ENCODE peak calls at places on chromosomes 7 and 10, in ten cellular contexts. M is GM23248, F is OCI-LY7, O is PC-3, I is HCT116, Z is hepatocyte, Y is SK-N-SH, B is MM.1S, C is PC-9, S is Karpas-422. T is an unnamed sample.

GRCh38 chr10:123790132-123790885 is 101.3 kb downstream of the CPXM2 start:
- DNase-seq in C (peak; percentile 17), Z (peak; percentile 48), I (peak; percentile 46), O (no peak), B (no peak), Y (no peak), F (no peak), M (no peak), S (no peak), T (no peak)

GRCh38 chr10:34932235-34932634 is 117.1 kb upstream of the PARD3 start:
- DNase-seq in O (no peak), I (no peak), S (no peak), C (no peak), B (no peak), Y (no peak), M (no peak), F (no peak), Z (no peak), T (no peak)

GRCh38 chr7:125084196-125084595 is 154.6 kb upstream of the POT1 start:
- DNase-seq in I (no peak), M (no peak), S (no peak), Z (no peak), Y (no peak), F (no peak), O (no peak), C (no peak), B (no peak), T (no peak)

GRCh38 chr7:50272808-50273207 is 31.7 kb upstream of the IKZF1 start:
- DNase-seq in S (no peak), F (no peak), B (no peak), I (no peak), Z (no peak), O (no peak), M (no peak), Y (no peak), C (no peak), T (no peak)

GRCh38 chr10:113140612-113141011 is 190.6 kb downstream of the TCF7L2 start:
- DNase-seq in Z (no peak), O (no peak), M (no peak), F (no peak), Y (no peak), B (no peak), C (no peak), I (no peak), S (no peak), T (no peak)

GRCh38 chr10:126349096-126349495 is 39.2 kb downstream of the ADAM12 start:
- DNase-seq in Y (no peak), B (no peak), O (no peak), C (no peak), F (no peak), I (no peak), M (no peak), S (no peak), Z (no peak), T (no peak)

GRCh38 chr10:123614888-123615287 is 51.3 kb upstream of the GPR26 start:
- DNase-seq in B (peak; percentile 61), Y (no peak), O (peak; percentile 64), F (peak; percentile 52), Z (peak; percentile 91), S (peak; percentile 61), M (peak; percentile 67), I (peak; percentile 16), C (peak; percentile 23), T (peak; percentile 97)

GRCh38 chr10:22573820-22574569 is 140.4 kb downstream of the PIP4K2A start:
- DNase-seq in Z (no peak), S (peak; percentile 55), O (peak; percentile 44), Y (peak; percentile 27), C (no peak), M (peak; percentile 59), B (peak; percentile 24), I (peak; percentile 32), F (peak; percentile 30), T (peak; percentile 70)

GRCh38 chr7:139708541-139708940 is 69.3 kb downstream of the HIPK2 start:
- DNase-seq in C (no peak), Z (no peak), O (no peak), M (no peak), I (no peak), S (peak; percentile 43), B (no peak), Y (no peak), F (peak; percentile 70), T (no peak)

GRCh38 chr10:34479520-34480179 is 335.4 kb downstream of the PARD3 start:
- DNase-seq in Z (peak; percentile 43), M (no peak), B (no peak), O (no peak), C (no peak), S (no peak), I (no peak), F (no peak), Y (no peak), T (no peak)

GRCh38 chr10:71974489-71975011 is 10.4 kb downstream of the CHST3 start:
- DNase-seq in I (peak; percentile 51), F (no peak), M (peak; percentile 96), O (peak; percentile 73), S (no peak), B (no peak), C (peak; percentile 91), Z (no peak), Y (no peak), T (no peak)

DNA sequence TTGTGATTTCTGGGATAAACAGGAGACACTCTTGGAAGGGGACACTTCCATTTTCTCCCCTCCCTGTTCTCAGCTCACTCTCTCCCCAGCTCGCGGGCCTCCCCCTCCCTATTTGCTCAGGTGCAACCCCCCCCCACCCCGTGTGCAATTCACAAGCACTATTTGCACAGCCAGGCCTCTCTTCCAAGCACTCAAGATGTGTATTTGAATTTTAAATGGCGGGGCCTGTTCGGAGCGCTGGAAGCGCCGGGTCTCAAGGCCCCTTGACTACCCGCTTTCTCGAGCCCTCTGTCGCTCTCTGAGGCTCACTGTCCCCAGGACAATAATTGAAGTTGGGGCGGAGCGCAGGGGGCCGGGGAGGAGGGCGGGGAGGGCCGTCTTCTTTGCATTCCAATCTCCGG is 7.8 kb downstream of the SHH start:
- DNase-seq in Z (no peak), F (no peak), Y (peak; percentile 67), C (no peak), S (no peak), I (no peak), O (no peak), B (no peak), M (no peak), T (peak; percentile 62)
- H3K9me2 ChIP-seq in Z (no peaks in the 10 kb centered on the region), F (no peaks in the 10 kb centered on the region), Y (no peaks in the 10 kb centered on the region), C (no peaks in the 10 kb centered on the region), S (no peaks in the 10 kb centered on the region), I (no peaks in the 10 kb centered on the region), O (no peaks in the 10 kb centered on the region), B (no peaks in the 10 kb centered on the region), M (no peaks in the 10 kb centered on the region), T (no peaks in the 10 kb centered on the region)

GRCh38 chr7:27906385-27907091 is 166.6 kb downstream of the TAX1BP1 start:
- DNase-seq in Y (no peak), F (no peak), I (no peak), Z (no peak), S (no peak), M (no peak), B (no peak), C (no peak), O (no peak), T (no peak)

GRCh38 chr7:27912751-27913150 is 172.8 kb downstream of the TAX1BP1 start:
- DNase-seq in B (no peak), Z (no peak), M (no peak), O (no peak), S (no peak), I (no peak), C (no peak), F (no peak), Y (no peak), T (no peak)

GRCh38 chr7:27908534-27909165 is 168.7 kb downstream of the TAX1BP1 start:
- DNase-seq in C (no peak), S (no peak), B (no peak), O (no peak), Y (no peak), Z (no peak), M (no peak), F (no peak), I (no peak), T (no peak)

GRCh38 chr7:27911920-27912319 is 172.0 kb downstream of the TAX1BP1 start:
- DNase-seq in O (no peak), F (no peak), B (no peak), Y (no peak), M (no peak), S (no peak), C (no peak), Z (no peak), I (no peak), T (peak; percentile 34)

GRCh38 chr7:27910341-27910740 is 170.4 kb downstream of the TAX1BP1 start:
- DNase-seq in I (no peak), C (peak; percentile 9), M (peak; percentile 47), F (no peak), S (no peak), O (no peak), B (no peak), Z (no peak), Y (no peak), T (peak; percentile 85)
- H3K27ac ChIP-seq in I (no peak overlapping the region), C (no peak overlapping the region), M (no peak overlapping the region), F (no peak overlapping the region), S (no peak overlapping the region), O (no peak overlapping the region), B (no peak overlapping the region), Z (no peak overlapping the region), Y (no peak overlapping the region), T (peak overlapping the region; percentile 91)

GRCh38 chr7:91850455-91850854 is 30.0 kb downstream of the MTERF1 start:
- DNase-seq in C (peak; percentile 33), Z (no peak), M (peak; percentile 55), S (no peak), O (peak; percentile 94), B (no peak), Y (no peak), I (peak; percentile 64), F (no peak), T (no peak)
- H3K9me2 ChIP-seq in C (no peaks in the 10 kb centered on the region), Z (no peaks in the 10 kb centered on the region), M (no peaks in the 10 kb centered on the region), S (no peaks in the 10 kb centered on the region), O (no peaks in the 10 kb centered on the region), B (no peaks in the 10 kb centered on the region), Y (no peaks in the 10 kb centered on the region), I (no peaks in the 10 kb centered on the region), F (no peaks in the 10 kb centered on the region), T (no peaks in the 10 kb centered on the region)

GRCh38 chr10:98470850-98471249 is 24.1 kb upstream of the HPS1 start:
- DNase-seq in C (no peak), S (no peak), Z (no peak), F (no peak), M (no peak), I (no peak), B (no peak), O (peak; percentile 63), Y (no peak), T (no peak)

GRCh38 chr10:98477861-98478260 is 31.1 kb upstream of the HPS1 start:
- DNase-seq in F (no peak), Y (no peak), I (no peak), Z (no peak), S (no peak), M (no peak), O (no peak), B (no peak), C (no peak), T (no peak)

GRCh38 chr10:98472171-98472570 is 25.4 kb upstream of the HPS1 start:
- DNase-seq in C (no peak), B (no peak), S (no peak), F (no peak), I (no peak), Y (no peak), Z (no peak), M (no peak), O (no peak), T (peak; percentile 30)

GRCh38 chr10:98478430-98479222 is 31.9 kb upstream of the HPS1 start:
- DNase-seq in M (peak; percentile 48), S (no peak), C (no peak), Y (no peak), F (no peak), I (no peak), B (no peak), Z (no peak), O (no peak), T (peak; percentile 3)

GRCh38 chr10:98474628-98475027 is 27.9 kb upstream of the HPS1 start:
- DNase-seq in O (no peak), F (no peak), S (no peak), Y (no peak), I (no peak), C (no peak), M (no peak), B (no peak), Z (no peak), T (no peak)
- H3K27ac ChIP-seq in O (no peak overlapping the region), F (no peak overlapping the region), S (no peak overlapping the region), Y (no peak overlapping the region), I (no peak overlapping the region), C (no peak overlapping the region), M (no peak overlapping the region), B (no peak overlapping the region), Z (no peak overlapping the region), T (no peak overlapping the region)